ENCODE peak calls at places on chromosomes 2 and 18, in five cellular contexts. Y, O, S, E and A are unnamed samples.
A peak's percentile ranks its signal among the peaks of the same experiment; 100 is the strongest.

GRCh38 chr2:66379473-66379872 is 55.5 kb upstream of the MEIS1 start:
- DNase-seq in Y (no peak), O (no peak), S (no peak), E (no peak), A (no peak)

GRCh38 chr18:35267161-35267651 is 22.8 kb downstream of the ZSCAN30 start:
- DNase-seq in Y (no peak), O (peak; percentile 77), S (peak; percentile 27), E (no peak), A (peak; percentile 71)

GRCh38 chr2:212977149-212977548 is 174.3 kb downstream of the IKZF2 start:
- DNase-seq in Y (no peak), O (no peak), S (no peak), E (no peak), A (no peak)

GRCh38 chr2:56626927-56627326 is 443.1 kb downstream of the CCDC85A start:
- DNase-seq in Y (no peak), O (no peak), S (no peak), E (no peak), A (no peak)

GRCh38 chr2:216575465-216575864 is 57.8 kb upstream of the IGFBP2 start:
- DNase-seq in Y (no peak), O (no peak), S (no peak), E (no peak), A (no peak)

GRCh38 chr2:41937464-41937861 is 110.4 kb upstream of the PKDCC start:
- DNase-seq in Y (no peak), O (no peak), S (no peak), E (peak; percentile 98), A (no peak)

GRCh38 chr2:231715988-231716616 is 7.8 kb downstream of the PTMA start:
- DNase-seq in Y (no peak), O (no peak), S (no peak), E (peak; percentile 76), A (no peak)

GRCh38 chr2:229445501-229446294 is 174.6 kb upstream of the PID1 start:
- DNase-seq in Y (peak; percentile 0), O (no peak), S (no peak), E (no peak), A (no peak)

GRCh38 chr2:53450885-53451284 is 316.7 kb upstream of the CHAC2 start:
- DNase-seq in Y (no peak), O (peak; percentile 6), S (no peak), E (no peak), A (no peak)

GRCh38 chr2:39550701-39551285 is 113.7 kb upstream of the MAP4K3 start:
- DNase-seq in Y (no peak), O (no peak), S (no peak), E (no peak), A (no peak)

GRCh38 chr2:225694664-225695063 is 295.2 kb downstream of the NYAP2 start:
- DNase-seq in Y (no peak), O (no peak), S (no peak), E (no peak), A (no peak)

GRCh38 chr2:71901466-71901865 is 246.2 kb downstream of the CYP26B1 start:
- DNase-seq in Y (peak; percentile 27), O (no peak), S (no peak), E (no peak), A (no peak)